ENCODE peak calls at places on chromosome 9, in six cellular contexts. I, P, F, X, D and T are unnamed samples.

GRCh38 chr9:9563817-9564216 is 1049.0 kb downstream of the PTPRD start:
- DNase-seq in F (no peak), I (no peak), D (no peak), X (no peak), P (no peak), T (no peak)

GRCh38 chr9:71270554-71270953 is 149.1 kb upstream of the TRPM3 start:
- DNase-seq in D (no peak), X (no peak), F (no peak), P (no peak), I (no peak), T (no peak)

GRCh38 chr9:137022620-137023008 is 5.4 kb downstream of the ABCA2 start:
- DNase-seq in P (no peak), I (no peak), F (no peak), D (no peak), X (no peak), T (no peak)

GRCh38 chr9:88821749-88822106 is 169.5 kb upstream of the S1PR3 start:
- DNase-seq in I (no peak), X (no peak), F (no peak), P (no peak), D (no peak), T (no peak)

GRCh38 chr9:91162311-91162710 is 199.4 kb downstream of the AUH start:
- DNase-seq in I (no peak), X (peak; percentile 33), D (no peak), P (no peak), F (no peak), T (no peak)

GRCh38 chr9:106887066-106887465 is 24.1 kb downstream of the ZNF462 start:
- DNase-seq in F (no peak), D (no peak), X (no peak), I (no peak), P (no peak), T (no peak)

GRCh38 chr9:119003218-119003617 is 366.0 kb downstream of the BRINP1 start:
- DNase-seq in F (no peak), I (no peak), P (no peak), D (no peak), X (peak; percentile 92), T (no peak)

GRCh38 chr9:4811824-4812223 is 19.1 kb downstream of the RCL1 start:
- DNase-seq in X (no peak), I (no peak), D (no peak), F (no peak), P (no peak), T (no peak)

GRCh38 chr9:93207326-93207814 is 23.4 kb downstream of the WNK2 start:
- DNase-seq in X (peak; percentile 60), F (no peak), P (no peak), D (no peak), I (no peak), T (peak; percentile 63)

GRCh38 chr9:93209097-93209496 is 25.2 kb downstream of the WNK2 start:
- DNase-seq in D (peak; percentile 49), X (no peak), F (no peak), I (no peak), P (no peak), T (peak; percentile 98)

GRCh38 chr9:93206576-93207155 is 22.7 kb downstream of the WNK2 start:
- DNase-seq in P (no peak), F (no peak), I (no peak), D (no peak), X (no peak), T (no peak)

GRCh38 chr9:93209576-93210323 is 25.8 kb downstream of the WNK2 start:
- DNase-seq in X (no peak), D (no peak), I (no peak), P (no peak), F (no peak), T (no peak)

GRCh38 chr9:93207860-93208734 is 24.2 kb downstream of the WNK2 start:
- DNase-seq in D (no peak), I (no peak), X (no peak), F (no peak), P (no peak), T (no peak)
- H3K27ac ChIP-seq in D (peak overlapping the region; percentile 50), I (peak overlapping the region; percentile 16), X (no peak overlapping the region), F (no peak overlapping the region), P (no peak overlapping the region), T (peak overlapping the region; percentile 72)

GRCh38 chr9:135878528-135879236 is 28.7 kb downstream of the CAMSAP1 start:
- DNase-seq in P (no peak), D (no peak), X (no peak), F (no peak), I (no peak), T (no peak)
- H3K4me1 ChIP-seq in P (peaks cover 5% of the 10 kb centered on the region), D (no peaks in the 10 kb centered on the region), X (peaks cover 2% of the 10 kb centered on the region), F (no peaks in the 10 kb centered on the region), I (no peaks in the 10 kb centered on the region), T (no peaks in the 10 kb centered on the region)

GRCh38 chr9:114080773-114081440 is 2.8 kb upstream of the AMBP start:
- DNase-seq in D (peak; percentile 99), P (peak; percentile 83), X (no peak), I (no peak), F (no peak), T (peak; percentile 96)

GRCh38 chr9:114080195-114080772 is 2.2 kb upstream of the AMBP start:
- DNase-seq in I (no peak), F (no peak), P (no peak), D (no peak), X (no peak), T (no peak)

GRCh38 chr9:114083693-114084092 is 5.6 kb upstream of the AMBP start:
- DNase-seq in P (no peak), F (no peak), D (no peak), X (no peak), I (no peak), T (no peak)

GRCh38 chr9:114082017-114082735 is 4.1 kb upstream of the AMBP start:
- DNase-seq in I (peak; percentile 85), P (peak; percentile 94), D (peak; percentile 98), F (peak; percentile 70), X (peak; percentile 73), T (peak; percentile 97)

GRCh38 chr9:114081441-114082016 is 3.4 kb upstream of the AMBP start:
- DNase-seq in D (peak; percentile 84), X (no peak), I (no peak), F (no peak), P (peak; percentile 41), T (peak; percentile 47)
- H3K27ac ChIP-seq in D (peak overlapping the region; percentile 98), X (no peak overlapping the region), I (no peak overlapping the region), F (no peak overlapping the region), P (peak overlapping the region; percentile 94), T (peak overlapping the region; percentile 85)

GRCh38 chr9:95084254-95084934 is 233.1 kb downstream of the FANCC start:
- DNase-seq in D (no peak), I (no peak), X (no peak), F (no peak), P (no peak), T (no peak)
- H3K4me1 ChIP-seq in D (no peaks in the 10 kb centered on the region), I (peaks cover 7% of the 10 kb centered on the region), X (peaks cover 16% of the 10 kb centered on the region), F (no peaks in the 10 kb centered on the region), P (peaks cover 93% of the 10 kb centered on the region), T (no peaks in the 10 kb centered on the region)

GRCh38 chr9:116156621-116157314 is 3.2 kb downstream of the PAPPA start:
- DNase-seq in P (peak; percentile 72), F (no peak), D (no peak), X (peak; percentile 65), I (peak; percentile 49), T (peak; percentile 12)

GRCh38 chr9:116153765-116154333 is at the start of gene PAPPA:
- DNase-seq in P (no peak), F (no peak), I (no peak), X (no peak), D (no peak), T (no peak)

GRCh38 chr9:116154334-116154975 is 864 bp downstream of the PAPPA start:
- DNase-seq in P (no peak), I (no peak), D (no peak), F (no peak), X (no peak), T (no peak)

GRCh38 chr9:116155700-116156045 is 2.1 kb downstream of the PAPPA start:
- DNase-seq in X (peak; percentile 54), D (no peak), P (no peak), F (no peak), I (no peak), T (no peak)

DNA sequence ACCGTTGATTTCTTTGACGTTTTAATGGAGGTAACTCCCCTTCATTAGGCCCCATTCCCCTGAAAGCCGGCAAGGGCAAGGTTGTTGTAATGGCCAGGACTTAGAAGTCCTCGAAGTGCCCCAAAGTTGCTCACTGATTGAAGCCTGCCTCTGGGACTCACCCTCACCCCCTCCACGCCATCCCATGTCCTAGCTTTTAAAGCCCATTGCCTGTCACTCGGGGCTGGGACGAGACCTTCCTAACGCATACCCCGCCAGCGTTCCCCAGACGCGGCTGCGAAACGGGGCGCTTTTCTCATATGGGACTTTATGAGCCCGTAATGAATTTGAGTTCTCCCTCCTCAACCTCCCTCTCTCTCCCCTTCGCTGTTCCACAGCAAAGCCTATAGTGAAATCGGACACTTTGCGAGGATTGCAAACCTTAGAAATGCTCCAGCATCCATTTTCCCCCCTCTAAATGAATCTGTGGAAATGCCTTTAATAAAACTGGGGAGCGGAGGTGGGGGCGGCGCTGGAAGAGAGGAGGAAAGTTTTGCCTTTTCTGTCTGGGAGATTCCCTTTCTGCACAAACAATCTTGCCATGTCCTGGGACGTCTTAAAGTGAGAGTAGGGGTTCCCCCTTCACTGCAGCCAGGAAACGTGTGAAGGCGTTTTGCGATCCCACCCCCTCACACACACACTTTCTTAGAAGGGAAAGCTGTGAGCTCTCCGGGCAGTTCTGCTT is 1.5 kb downstream of the PAPPA start:
- DNase-seq in D (no peak), I (peak; percentile 38), F (no peak), P (no peak), X (peak; percentile 62), T (no peak)
- H3K27ac ChIP-seq in D (no peak overlapping the region), I (peak overlapping the region; percentile 79), F (no peak overlapping the region), P (peak overlapping the region; percentile 100), X (peak overlapping the region; percentile 89), T (peak overlapping the region; percentile 85)

GRCh38 chr9:73154760-73155159 is 3.1 kb downstream of the ANXA1 start:
- DNase-seq in F (no peak), P (no peak), I (no peak), D (no peak), X (peak; percentile 22), T (peak; percentile 21)
- H3K4me1 ChIP-seq in F (peaks cover 76% of the 10 kb centered on the region), P (peaks cover 53% of the 10 kb centered on the region), I (peaks cover 72% of the 10 kb centered on the region), D (no peaks in the 10 kb centered on the region), X (peaks cover 9% of the 10 kb centered on the region), T (no peaks in the 10 kb centered on the region)

DNA sequence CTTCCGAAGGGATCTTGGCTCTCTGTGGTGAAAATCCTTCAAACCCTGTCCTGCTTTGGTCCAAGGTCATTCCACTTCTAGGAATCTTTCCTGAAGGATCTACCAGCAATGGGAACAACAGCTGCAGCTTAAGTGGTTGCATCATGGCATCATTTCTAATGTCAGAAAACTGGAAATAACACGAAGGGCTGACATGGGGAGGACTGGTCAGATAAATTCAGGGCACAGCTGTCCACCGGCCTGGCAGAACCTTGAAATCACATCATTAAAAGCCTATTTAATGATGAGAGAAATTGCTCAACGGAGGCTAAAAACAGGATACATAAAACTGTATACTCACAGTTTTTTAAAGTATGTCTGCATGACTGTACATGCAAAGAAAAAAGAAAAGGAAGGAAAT is 28.3 kb downstream of the OLFML2A start:
- DNase-seq in I (no peak), X (no peak), P (no peak), D (no peak), F (no peak), T (no peak)
- H3K27ac ChIP-seq in I (no peak overlapping the region), X (no peak overlapping the region), P (no peak overlapping the region), D (no peak overlapping the region), F (no peak overlapping the region), T (no peak overlapping the region)